ENCODE peak calls at places on chromosomes 13 and 19, in five cellular contexts. H is AG09319; P is naive thymus-derived CD8-positive, alpha-beta T cell; R is kidney glomerular epithelial cell; V is AG08396. U is an unnamed sample.

GRCh38 chr19:30593975-30594925 is 222.1 kb downstream of the ZNF536 start:
- DNase-seq in H (no peak), P (no peak), R (no peak), V (no peak), U (no peak)

GRCh38 chr13:31827707-31828106 is 88.4 kb downstream of the RXFP2 start:
- DNase-seq in V (no peak), R (no peak), P (no peak), H (no peak), U (no peak)

GRCh38 chr19:2037676-2038255 is 13.3 kb downstream of the MKNK2 start:
- DNase-seq in H (no peak), V (no peak), P (no peak), R (no peak), U (peak)

GRCh38 chr13:73334459-73334858 is 275.7 kb downstream of the KLF5 start:
- DNase-seq in R (no peak), V (no peak), H (no peak), P (no peak), U (no peak)

GRCh38 chr13:93355094-93355493 is 128.5 kb downstream of the GPC6 start:
- DNase-seq in V (no peak), H (no peak), R (no peak), P (no peak), U (no peak)

GRCh38 chr13:98910501-98910951 is 67.3 kb downstream of the DOCK9 start:
- DNase-seq in R (peak), P (no peak), H (no peak), V (peak), U (peak)

GRCh38 chr13:44732503-44733098 is 156.5 kb upstream of the TSC22D1 start:
- DNase-seq in V (no peak), R (no peak), P (no peak), H (no peak), U (no peak)

GRCh38 chr19:49896863-49897621 is at the start of gene IL4I1:
- DNase-seq in R (peak), P (no peak), V (no peak), H (no peak), U (peak)

GRCh38 chr19:7894612-7895309 is 6.5 kb downstream of the LRRC8E start:
- DNase-seq in H (no peak), R (no peak), P (no peak), V (no peak), U (no peak)

GRCh38 chr19:21117041-21117907 is 24.6 kb upstream of the ZNF431 start:
- DNase-seq in R (peak), P (no peak), V (no peak), H (no peak), U (no peak)

GRCh38 chr13:93003531-93003930 is 223.1 kb upstream of the GPC6 start:
- DNase-seq in H (no peak), V (no peak), R (no peak), P (no peak), U (no peak)

GRCh38 chr13:42078113-42078769 is 29.8 kb downstream of the DGKH start:
- DNase-seq in V (no peak), R (no peak), P (no peak), H (no peak), U (no peak)

GRCh38 chr19:35045667-35046300 is 4.3 kb downstream of the HPN start:
- DNase-seq in V (peak), H (no peak), P (no peak), R (no peak), U (peak)

GRCh38 chr19:41412953-41413352 is 14.2 kb downstream of the B3GNT8 start:
- DNase-seq in V (no peak), R (no peak), P (no peak), H (no peak), U (no peak)

GRCh38 chr13:74246398-74246975 is 112.3 kb upstream of the KLF12 start:
- DNase-seq in P (no peak), R (no peak), H (no peak), V (no peak), U (peak)

GRCh38 chr13:91904597-91904996 is 506.2 kb downstream of the GPC5 start:
- DNase-seq in P (no peak), V (no peak), R (peak), H (no peak), U (no peak)

GRCh38 chr19:13103961-13104847 is 1.5 kb upstream of the LYL1 start:
- DNase-seq in V (peak), H (no peak), R (no peak), P (peak), U (peak)

GRCh38 chr13:91668844-91669495 is 270.5 kb downstream of the GPC5 start:
- DNase-seq in V (no peak), R (no peak), H (no peak), P (no peak), U (no peak)

GRCh38 chr19:43778651-43779050 is 2.1 kb downstream of the KCNN4 start:
- DNase-seq in P (no peak), V (no peak), H (no peak), R (no peak), U (no peak)

GRCh38 chr19:988510-988909 is 4.4 kb downstream of the WDR18 start:
- DNase-seq in P (no peak), H (no peak), R (no peak), V (no peak), U (no peak)

GRCh38 chr13:110390572-110390971 is 83.5 kb downstream of the COL4A2 start:
- DNase-seq in P (no peak), V (peak), H (peak), R (no peak), U (no peak)

GRCh38 chr13:85314686-85315085 is 484.5 kb downstream of the SLITRK6 start:
- DNase-seq in R (no peak), V (no peak), H (no peak), P (no peak), U (no peak)

GRCh38 chr13:85108356-85108755 is 690.9 kb downstream of the SLITRK6 start:
- DNase-seq in P (no peak), H (no peak), R (no peak), V (no peak), U (no peak)

U was measured in activated CD4-positive, alpha-beta memory T cell treated with anti-CD3 and anti-CD28 coated beads for 36 hours.